ENCODE peak calls at places on chromosomes 11 and 22, in eight cellular contexts. G is neural progenitor cell, X is RWPE1, L is pancreas, N is tibial artery, K is GM23248, Y is PC-9, D is aorta. Q is an unnamed sample.

GRCh38 chr11:117795726-117796455 is 1.1 kb downstream of the DSCAML1 start:
- DNase-seq in L (peak), X (no peak), D (no peak), N (no peak), K (no peak), Y (no peak), G (peak), Q (no peak)

GRCh38 chr11:46330154-46330886 is 16.9 kb upstream of the DGKZ start:
- DNase-seq in K (no peak), X (no peak), G (peak), D (no peak), N (no peak), L (no peak), Y (no peak), Q (no peak)

GRCh38 chr11:33500865-33501479 is 199.7 kb downstream of the C11orf91 start:
- DNase-seq in X (peak), D (no peak), L (no peak), N (no peak), K (peak), G (peak), Y (no peak), Q (no peak)

GRCh38 chr11:6601041-6601461 is 2.4 kb downstream of the RRP8 start:
- DNase-seq in Y (no peak), X (no peak), L (no peak), N (no peak), G (no peak), K (no peak), D (no peak), Q (no peak)

GRCh38 chr11:1310315-1310687 is 869 bp upstream of the TOLLIP start:
- DNase-seq in D (no peak), L (no peak), X (no peak), N (no peak), G (no peak), Y (no peak), K (no peak), Q (peak)

GRCh38 chr22:42696331-42696967 is 24.2 kb downstream of the A4GALT start:
- DNase-seq in X (no peak), D (no peak), Y (no peak), K (no peak), G (no peak), L (no peak), N (no peak), Q (no peak)

GRCh38 chr11:117919326-117920275 is 9.6 kb downstream of the TMPRSS13 start:
- DNase-seq in L (peak), K (no peak), N (no peak), D (no peak), G (no peak), Y (no peak), X (no peak), Q (peak)

GRCh38 chr22:30250039-30250565 is 3.5 kb upstream of the LIF start:
- DNase-seq in K (no peak), G (no peak), D (no peak), N (no peak), Y (no peak), L (no peak), X (no peak), Q (no peak)

GRCh38 chr11:120775986-120776682 is 247.8 kb upstream of the TBCEL start:
- DNase-seq in Y (no peak), L (peak), N (no peak), D (no peak), K (no peak), G (peak), X (no peak), Q (no peak)

GRCh38 chr22:28329582-28330073 is 350.0 kb downstream of the TTC28 start:
- DNase-seq in L (no peak), D (no peak), K (peak), N (no peak), X (no peak), Y (no peak), G (no peak), Q (no peak)

GRCh38 chr22:11253000-11253511 is 4274.9 kb upstream of the OR11H1 start:
- DNase-seq in D (peak), Y (no peak), L (peak), K (no peak), N (no peak), G (no peak), X (no peak), Q (peak)

GRCh38 chr11:104522650-104523049 is 358.7 kb upstream of the PDGFD start:
- DNase-seq in Y (no peak), X (no peak), N (no peak), K (no peak), L (no peak), G (no peak), D (no peak), Q (no peak)

GRCh38 chr11:110317516-110317932 is 21.1 kb upstream of the RDX start:
- DNase-seq in K (peak), L (no peak), N (no peak), G (no peak), D (no peak), Y (no peak), X (no peak), Q (no peak)

GRCh38 chr11:47524200-47524874 is 28.6 kb downstream of the CELF1 start:
- DNase-seq in K (peak), G (no peak), D (peak), Y (no peak), N (no peak), L (no peak), X (peak), Q (no peak)

GRCh38 chr11:69293819-69294505 is at the start of gene MYEOV:
- DNase-seq in K (peak), N (no peak), D (peak), L (no peak), X (peak), Y (peak), G (peak), Q (no peak)

GRCh38 chr11:69443138-69443967 is 38.1 kb upstream of the LINC01488 start:
- DNase-seq in X (peak), K (peak), G (peak), Y (peak), L (peak), N (peak), D (peak), Q (peak)

GRCh38 chr11:8201524-8202365 is 32.9 kb upstream of the RIC3 start:
- DNase-seq in N (no peak), K (no peak), L (no peak), D (no peak), G (no peak), Y (no peak), X (no peak), Q (no peak)

GRCh38 chr11:61041755-61042518 is 60.4 kb upstream of the CD5 start:
- DNase-seq in Y (peak), D (no peak), L (no peak), G (peak), N (no peak), X (peak), K (no peak), Q (no peak)

GRCh38 chr11:29333993-29334780 is 682.6 kb downstream of the KCNA4 start:
- DNase-seq in G (peak), K (peak), D (no peak), N (no peak), X (peak), Y (no peak), L (no peak), Q (no peak)

GRCh38 chr22:30582051-30582450 is 7.6 kb upstream of the GAL3ST1 start:
- DNase-seq in L (no peak), G (no peak), K (no peak), N (no peak), X (no peak), D (no peak), Y (no peak), Q (no peak)

GRCh38 chr11:129117595-129118350 is 74.4 kb downstream of the ARHGAP32 start:
- DNase-seq in G (peak), L (no peak), N (peak), D (no peak), Y (peak), K (peak), X (peak), Q (no peak)

GRCh38 chr11:12137938-12138731 is 27.7 kb downstream of the MICAL2 start:
- DNase-seq in N (peak), D (no peak), K (peak), Y (no peak), G (peak), L (no peak), X (no peak), Q (no peak)

GRCh38 chr11:30422828-30423648 is 100.1 kb downstream of the ARL14EP start:
- DNase-seq in D (no peak), L (no peak), X (no peak), G (no peak), N (no peak), Y (no peak), K (no peak), Q (no peak)

GRCh38 chr11:8034604-8035224 is 46.3 kb upstream of the TUB start:
- DNase-seq in L (no peak), K (no peak), G (no peak), N (no peak), D (no peak), Y (no peak), X (no peak), Q (no peak)

GRCh38 chr11:74726547-74727182 is 4.6 kb downstream of the CHRDL2 start:
- DNase-seq in L (peak), X (peak), Y (peak), D (peak), N (peak), G (peak), K (peak), Q (peak)

GRCh38 chr11:2701230-2701629 is 1.4 kb upstream of the KCNQ1OT1 start:
- DNase-seq in K (peak), Y (no peak), L (peak), G (no peak), N (no peak), D (peak), X (no peak), Q (peak)

GRCh38 chr11:15607361-15608036 is 492.8 kb downstream of the INSC start:
- DNase-seq in X (no peak), N (no peak), Y (no peak), G (no peak), L (no peak), D (no peak), K (no peak), Q (no peak)

GRCh38 chr22:47381240-47381639 is 618.8 kb downstream of the TBC1D22A start:
- DNase-seq in N (peak), K (no peak), G (no peak), L (peak), X (no peak), Y (no peak), D (no peak), Q (no peak)

GRCh38 chr11:120079750-120080610 is 57.9 kb downstream of the TRIM29 start:
- DNase-seq in L (peak), X (no peak), N (no peak), K (peak), D (no peak), Y (no peak), G (no peak), Q (no peak)

GRCh38 chr22:28822930-28823481 is 22.6 kb upstream of the XBP1 start:
- DNase-seq in Y (no peak), X (no peak), K (no peak), D (no peak), L (no peak), N (no peak), G (peak), Q (no peak)

GRCh38 chr22:41862530-41863266 is 29.8 kb downstream of the SREBF2 start:
- DNase-seq in N (no peak), L (no peak), X (no peak), K (peak), Y (no peak), D (no peak), G (no peak), Q (no peak)

GRCh38 chr11:87368151-87368550 is 330.4 kb downstream of the TMEM135 start:
- DNase-seq in G (no peak), N (no peak), L (no peak), K (no peak), D (no peak), Y (no peak), X (no peak), Q (no peak)

GRCh38 chr11:783581-784015 is 6.3 kb downstream of the CEND1 start:
- DNase-seq in D (peak), Y (no peak), G (peak), K (peak), N (peak), L (peak), X (peak), Q (no peak)

GRCh38 chr22:46391486-46392136 is 56.1 kb downstream of the TRMU start:
- DNase-seq in L (no peak), K (no peak), N (no peak), Y (no peak), G (no peak), D (no peak), X (no peak), Q (no peak)

GRCh38 chr11:19727246-19727645 is 14.6 kb downstream of the NAV2 start:
- DNase-seq in K (peak), Y (no peak), D (peak), L (no peak), X (no peak), N (no peak), G (no peak), Q (no peak)

GRCh38 chr11:111604392-111605009 is 2.3 kb downstream of the SIK2 start:
- DNase-seq in X (peak), K (peak), L (no peak), G (peak), N (no peak), D (no peak), Y (no peak), Q (no peak)

GRCh38 chr11:121930004-121930965 is 185.7 kb downstream of the BLID start:
- DNase-seq in X (no peak), G (peak), N (no peak), K (peak), Y (no peak), D (no peak), L (no peak), Q (no peak)
- H3K27ac ChIP-seq in X (no peak), G (no peak), N (peak), K (peak), Y (no peak), D (no peak), L (peak), Q (no peak)

GRCh38 chr22:22820626-22821025 is 67.0 kb upstream of the IGLL5 start:
- DNase-seq in G (no peak), X (no peak), L (no peak), K (no peak), Y (no peak), D (no peak), N (no peak), Q (no peak)
- H3K27ac ChIP-seq in G (no peak), X (no peak), L (no peak), K (no peak), Y (no peak), D (no peak), N (no peak), Q (no peak)

GRCh38 chr22:25397616-25398015 is 166.9 kb upstream of the GRK3 start:
- DNase-seq in G (no peak), K (no peak), N (no peak), D (no peak), Y (no peak), L (no peak), X (no peak), Q (no peak)
- H3K27ac ChIP-seq in G (no peak), K (no peak), N (no peak), D (no peak), Y (no peak), L (no peak), X (peak), Q (no peak)

GRCh38 chr22:21712751-21713427 is 22.7 kb downstream of the YPEL1 start:
- DNase-seq in N (peak), D (peak), K (peak), G (peak), L (no peak), Y (peak), X (peak), Q (peak)
- H3K27ac ChIP-seq in N (no peak), D (no peak), K (no peak), G (no peak), L (no peak), Y (no peak), X (no peak), Q (no peak)

GRCh38 chr22:45331486-45331885 is 21.8 kb downstream of the FAM118A start:
- DNase-seq in X (no peak), K (no peak), D (no peak), Y (no peak), L (no peak), G (no peak), N (no peak), Q (no peak)
- H3K27ac ChIP-seq in X (peak), K (no peak), D (no peak), Y (no peak), L (no peak), G (no peak), N (no peak), Q (no peak)

GRCh38 chr11:36501236-36501635 is 8.8 kb downstream of the TRAF6 start:
- DNase-seq in K (no peak), Y (no peak), G (no peak), X (no peak), L (no peak), N (no peak), D (no peak), Q (no peak)
- H3K27ac ChIP-seq in K (peak), Y (no peak), G (no peak), X (no peak), L (no peak), N (no peak), D (no peak), Q (no peak)

Q was measured in suprapubic skin.